ENCODE peak calls at places on chromosomes 6 and 20, in eight cellular contexts. L is adrenal gland; V is CD8-positive, alpha-beta memory T cell; S is RWPE1; U is OCI-LY7; C is CD8-positive, alpha-beta T cell; G is naive thymus-derived CD4-positive, alpha-beta T cell; Q is A549. X is an unnamed sample.

GRCh38 chr6:156963712-156964700 is 186.8 kb downstream of the ARID1B start:
- DNase-seq in V (no peak), Q (no peak), L (peak; percentile 39), S (no peak), U (peak; percentile 34), C (no peak), G (no peak), X (no peak)

GRCh38 chr20:19784511-19785172 is 26.6 kb downstream of the RIN2 start:
- DNase-seq in L (peak; percentile 69), Q (peak; percentile 68), V (no peak), S (peak; percentile 86), G (no peak), C (no peak), U (peak; percentile 59), X (peak; percentile 89)

GRCh38 chr6:156822747-156823206 is 45.6 kb downstream of the ARID1B start:
- DNase-seq in S (no peak), V (no peak), C (no peak), U (no peak), L (peak; percentile 60), Q (no peak), G (no peak), X (no peak)

GRCh38 chr6:144248470-144249301 is 36.4 kb upstream of the UTRN start:
- DNase-seq in Q (no peak), S (no peak), G (no peak), V (no peak), L (no peak), U (no peak), C (no peak), X (peak; percentile 14)

GRCh38 chr6:86937219-86938079 is at the start of gene HTR1E:
- DNase-seq in G (no peak), S (peak; percentile 49), L (peak; percentile 40), V (no peak), C (no peak), Q (peak; percentile 15), U (no peak), X (no peak)

GRCh38 chr6:125812394-125813231 is 21.9 kb downstream of the NCOA7 start:
- DNase-seq in U (no peak), Q (peak; percentile 33), C (no peak), L (no peak), V (no peak), G (no peak), S (peak; percentile 23), X (peak; percentile 75)

GRCh38 chr20:56909918-56910714 is 281.0 kb downstream of the TFAP2C start:
- DNase-seq in Q (no peak), C (no peak), G (no peak), S (no peak), L (no peak), U (peak; percentile 43), V (no peak), X (no peak)

GRCh38 chr6:72212686-72213085 is 326.3 kb downstream of the RIMS1 start:
- DNase-seq in C (no peak), G (no peak), S (no peak), U (no peak), V (no peak), L (no peak), Q (no peak), X (no peak)

GRCh38 chr6:142835787-142836186 is 109.2 kb downstream of the HIVEP2 start:
- DNase-seq in S (no peak), Q (no peak), U (no peak), V (no peak), G (no peak), C (no peak), L (no peak), X (no peak)

GRCh38 chr6:168563656-168564055 is 122.7 kb downstream of the SMOC2 start:
- DNase-seq in Q (no peak), L (no peak), U (no peak), G (no peak), V (no peak), S (no peak), C (no peak), X (no peak)

GRCh38 chr20:19095762-19096161 is 116.7 kb upstream of the SLC24A3 start:
- DNase-seq in G (no peak), Q (no peak), S (no peak), U (no peak), V (no peak), C (no peak), L (no peak), X (no peak)

GRCh38 chr20:58542411-58543095 is 27.4 kb upstream of the APCDD1L start:
- DNase-seq in C (no peak), V (no peak), U (no peak), S (peak; percentile 45), L (no peak), Q (no peak), G (no peak), X (no peak)

GRCh38 chr6:163585932-163586437 is 171.5 kb downstream of the QKI start:
- DNase-seq in Q (peak; percentile 18), V (no peak), S (peak; percentile 68), L (peak; percentile 77), U (no peak), C (no peak), G (no peak), X (peak; percentile 13)

GRCh38 chr20:63955281-63955845 is 853 bp downstream of the UCKL1 start:
- DNase-seq in Q (no peak), U (peak; percentile 34), C (peak; percentile 48), G (peak; percentile 49), S (no peak), L (no peak), V (no peak), X (no peak)

GRCh38 chr6:33585403-33586107 is 5.5 kb upstream of the BAK1 start:
- DNase-seq in U (peak; percentile 93), V (peak; percentile 79), C (peak; percentile 81), L (peak; percentile 85), G (peak; percentile 77), S (peak; percentile 72), Q (peak; percentile 64), X (no peak)

GRCh38 chr20:16308754-16309153 is 264.5 kb downstream of the KIF16B start:
- DNase-seq in C (no peak), G (no peak), Q (no peak), V (no peak), U (no peak), L (no peak), S (no peak), X (peak; percentile 69)

GRCh38 chr6:139402935-139403386 is 28.5 kb upstream of the CITED2 start:
- DNase-seq in L (peak; percentile 5), U (no peak), V (no peak), C (no peak), S (no peak), G (no peak), Q (no peak), X (no peak)

GRCh38 chr6:110688661-110689268 is 126.5 kb downstream of the CDK19 start:
- DNase-seq in C (no peak), G (no peak), Q (no peak), U (no peak), L (no peak), V (no peak), S (no peak), X (no peak)

GRCh38 chr6:110693296-110693695 is 122.0 kb downstream of the CDK19 start:
- DNase-seq in C (no peak), U (no peak), S (no peak), L (no peak), V (no peak), G (no peak), Q (no peak), X (no peak)

GRCh38 chr6:110690106-110690654 is 125.1 kb downstream of the CDK19 start:
- DNase-seq in C (no peak), V (no peak), Q (no peak), S (no peak), L (no peak), G (no peak), U (no peak), X (no peak)

GRCh38 chr6:110689275-110689935 is 125.9 kb downstream of the CDK19 start:
- DNase-seq in Q (no peak), C (peak; percentile 52), V (no peak), G (no peak), L (no peak), U (no peak), S (no peak), X (peak; percentile 28)

DNA sequence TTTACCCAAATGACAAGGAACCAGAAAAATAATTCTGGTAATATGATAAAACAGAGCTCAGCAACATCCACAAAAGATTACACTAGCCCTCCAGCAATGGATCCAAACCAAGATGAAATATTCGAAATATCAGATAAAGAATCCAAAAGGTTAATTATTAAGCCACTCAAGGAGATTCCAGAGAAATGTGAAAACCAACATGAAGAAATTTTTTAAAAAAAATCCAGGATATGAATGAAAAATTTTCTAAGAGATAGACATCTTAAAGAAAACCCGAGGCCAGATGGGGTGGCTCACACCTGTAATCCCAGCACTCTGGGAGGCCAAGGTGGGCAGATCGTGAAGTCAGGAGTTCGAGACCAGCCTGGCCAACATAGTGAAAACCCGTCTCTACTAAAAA is 124.4 kb downstream of the CDK19 start:
- DNase-seq in Q (no peak), S (no peak), C (no peak), V (no peak), U (no peak), L (no peak), G (no peak), X (no peak)
- H3K27ac ChIP-seq in Q (peak overlapping the region; percentile 18), S (no peak overlapping the region), C (no peak overlapping the region), V (no peak overlapping the region), U (no peak overlapping the region), L (no peak overlapping the region), G (no peak overlapping the region), X (no peak overlapping the region)

GRCh38 chr6:158026054-158026900 is 44.6 kb downstream of the SYNJ2 start:
- DNase-seq in S (peak; percentile 42), L (peak; percentile 90), C (peak; percentile 90), U (peak; percentile 28), Q (peak; percentile 78), G (peak; percentile 94), V (peak; percentile 67), X (peak; percentile 76)
- H3K27ac ChIP-seq in S (peak overlapping the region; percentile 71), L (no peak overlapping the region), C (peak overlapping the region; percentile 65), U (no peak overlapping the region), Q (peak overlapping the region; percentile 87), G (peak overlapping the region; percentile 73), V (peak overlapping the region; percentile 73), X (peak overlapping the region; percentile 47)

GRCh38 chr20:62254021-62254724 is 15.9 kb downstream of the OSBPL2 start:
- DNase-seq in V (no peak), L (no peak), S (no peak), U (no peak), G (no peak), Q (no peak), C (no peak), X (no peak)
- H3K27ac ChIP-seq in V (no peak overlapping the region), L (no peak overlapping the region), S (peak overlapping the region; percentile 25), U (no peak overlapping the region), G (no peak overlapping the region), Q (no peak overlapping the region), C (no peak overlapping the region), X (no peak overlapping the region)

GRCh38 chr20:17565164-17565845 is 4.6 kb upstream of the DSTN start:
- DNase-seq in U (no peak), Q (no peak), C (no peak), S (no peak), L (no peak), G (no peak), V (no peak), X (no peak)

GRCh38 chr20:17568972-17569471 is 853 bp upstream of the DSTN start:
- DNase-seq in U (no peak), G (peak; percentile 10), C (peak; percentile 23), Q (peak; percentile 95), V (peak; percentile 13), L (peak; percentile 87), S (peak; percentile 94), X (peak; percentile 95)

GRCh38 chr20:17568045-17568788 is 1.7 kb upstream of the DSTN start:
- DNase-seq in Q (no peak), G (no peak), L (no peak), V (no peak), C (no peak), S (no peak), U (peak; percentile 7), X (no peak)

GRCh38 chr20:17569616-17570346 is at the start of gene DSTN:
- DNase-seq in V (peak; percentile 82), Q (peak; percentile 96), S (peak; percentile 97), L (peak; percentile 95), G (peak; percentile 84), C (peak; percentile 86), U (peak; percentile 91), X (peak; percentile 88)

GRCh38 chr20:17566345-17566744 is 3.5 kb upstream of the DSTN start:
- DNase-seq in Q (no peak), V (no peak), L (no peak), U (no peak), S (no peak), C (no peak), G (no peak), X (no peak)
- H3K27ac ChIP-seq in Q (peak overlapping the region; percentile 17), V (no peak overlapping the region), L (no peak overlapping the region), U (no peak overlapping the region), S (peak overlapping the region; percentile 28), C (no peak overlapping the region), G (no peak overlapping the region), X (no peak overlapping the region)

X was measured in foreskin keratinocyte.